ENCODE peak calls at places on chromosomes 13 and 19, in five cellular contexts. M is IMR-90, F is HAP-1, R is colonic mucosa, I is heart right ventricle. S is an unnamed sample.

GRCh38 chr19:15114153-15114540 is 6.9 kb downstream of the SYDE1 start:
- DNase-seq in M (peak; percentile 65), I (no peak), R (no peak), F (no peak), S (no peak)

GRCh38 chr13:21330126-21330861 is 128.8 kb downstream of the ZDHHC20 start:
- DNase-seq in F (no peak), R (no peak), M (peak; percentile 57), I (no peak), S (no peak)

GRCh38 chr19:30316560-30317106 is 55.6 kb upstream of the ZNF536 start:
- DNase-seq in R (no peak), M (no peak), F (no peak), I (no peak), S (no peak)

GRCh38 chr13:61413572-61413971 is 2.1 kb downstream of the PCDH20 start:
- DNase-seq in M (no peak), F (peak; percentile 9), I (no peak), R (no peak), S (no peak)

GRCh38 chr13:93413972-93414717 is 187.5 kb downstream of the GPC6 start:
- DNase-seq in F (no peak), M (peak; percentile 55), R (no peak), I (no peak), S (no peak)

GRCh38 chr13:27423333-27423732 is 1.1 kb upstream of the GTF3A start:
- DNase-seq in M (no peak), I (no peak), F (no peak), R (no peak), S (no peak)

GRCh38 chr19:49592486-49593232 is 1.7 kb downstream of the PRR12 start:
- DNase-seq in F (peak; percentile 59), I (no peak), R (peak; percentile 58), M (no peak), S (peak; percentile 28)

GRCh38 chr13:27790523-27790922 is 1.8 kb upstream of the GSX1 start:
- DNase-seq in I (no peak), M (no peak), F (no peak), R (no peak), S (no peak)

GRCh38 chr19:39923862-39924261 is 10.6 kb downstream of the FCGBP start:
- DNase-seq in M (no peak), R (no peak), I (no peak), F (no peak), S (peak; percentile 11)

GRCh38 chr13:76836311-76836710 is 49.9 kb downstream of the KCTD12 start:
- DNase-seq in I (no peak), M (peak; percentile 70), R (no peak), F (no peak), S (no peak)

GRCh38 chr19:48511800-48512503 is at the start of gene LMTK3:
- DNase-seq in R (no peak), M (peak; percentile 56), I (no peak), F (peak; percentile 65), S (no peak)

GRCh38 chr13:107866666-107867623 is 348.4 kb downstream of the LIG4 start:
- DNase-seq in R (no peak), M (peak; percentile 66), I (no peak), F (peak; percentile 51), S (no peak)

GRCh38 chr13:93037780-93038179 is 188.8 kb upstream of the GPC6 start:
- DNase-seq in I (no peak), R (no peak), F (no peak), M (no peak), S (no peak)

GRCh38 chr19:33904681-33905080 is 108.0 kb downstream of the KCTD15 start:
- DNase-seq in I (peak; percentile 25), M (no peak), F (no peak), R (no peak), S (no peak)

GRCh38 chr13:112525306-112525945 is 62.5 kb downstream of the TUBGCP3 start:
- DNase-seq in M (peak; percentile 8), R (no peak), I (no peak), F (no peak), S (no peak)

GRCh38 chr13:44710576-44710975 is 134.4 kb upstream of the TSC22D1 start:
- DNase-seq in I (no peak), F (no peak), R (no peak), M (peak; percentile 96), S (peak; percentile 15)

GRCh38 chr13:113629814-113630213 is 28.2 kb downstream of the ATP4B start:
- DNase-seq in R (no peak), I (no peak), F (no peak), M (no peak), S (no peak)

GRCh38 chr13:26867451-26868067 is 107.0 kb upstream of the GPR12 start:
- DNase-seq in F (peak; percentile 51), R (peak; percentile 19), I (no peak), M (peak; percentile 14), S (peak; percentile 4)

GRCh38 chr13:60384911-60385310 is 12.1 kb upstream of the TDRD3 start:
- DNase-seq in F (no peak), R (no peak), I (no peak), M (no peak), S (no peak)

GRCh38 chr13:79986890-79987289 is 354.0 kb downstream of the SPRY2 start:
- DNase-seq in M (no peak), I (no peak), F (no peak), R (no peak), S (no peak)

GRCh38 chr19:28920269-28921066 is 292.5 kb downstream of the UQCRFS1 start:
- DNase-seq in R (no peak), I (no peak), F (no peak), M (peak; percentile 24), S (no peak)

GRCh38 chr19:28914173-28914572 is 298.8 kb downstream of the UQCRFS1 start:
- DNase-seq in I (no peak), R (no peak), F (no peak), M (no peak), S (no peak)

GRCh38 chr19:28913626-28914025 is 299.3 kb downstream of the UQCRFS1 start:
- DNase-seq in I (no peak), F (no peak), M (no peak), R (no peak), S (no peak)

GRCh38 chr19:28915737-28916460 is 297.1 kb downstream of the UQCRFS1 start:
- DNase-seq in R (no peak), F (no peak), M (no peak), I (no peak), S (no peak)

GRCh38 chr19:28917661-28918060 is 295.3 kb downstream of the UQCRFS1 start:
- DNase-seq in R (no peak), I (no peak), F (no peak), M (no peak), S (no peak)
- H3K4me1 ChIP-seq in R (no peaks in the 10 kb centered on the region), I (no peaks in the 10 kb centered on the region), F (no peaks in the 10 kb centered on the region), M (peaks cover 4% of the 10 kb centered on the region), S (no peaks in the 10 kb centered on the region)

DNA sequence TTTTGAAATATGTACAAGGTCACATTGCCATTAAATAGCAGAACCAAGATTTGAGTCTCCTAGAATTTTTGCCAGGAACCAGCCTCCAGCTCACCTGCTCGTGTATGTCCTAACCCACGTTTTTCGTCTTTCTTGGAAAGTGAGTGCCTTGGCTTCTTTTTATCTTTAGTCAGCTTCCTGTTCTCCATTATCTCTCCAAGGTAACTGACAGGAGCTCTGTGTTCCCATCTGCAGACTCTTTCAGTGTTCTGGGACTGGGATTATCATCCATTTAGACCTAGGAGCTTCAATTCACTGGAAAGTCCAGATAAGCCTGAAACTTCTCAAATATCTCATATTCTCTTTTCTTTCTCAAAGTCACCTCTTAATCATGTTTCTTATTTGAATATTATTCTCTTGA is 193.7 kb downstream of the ZIC5 start:
- DNase-seq in R (no peak), M (no peak), I (no peak), F (no peak), S (no peak)
- H3K27me3 ChIP-seq in R (no peaks in the 10 kb centered on the region), M (no peaks in the 10 kb centered on the region), I (no peaks in the 10 kb centered on the region), F (no peaks in the 10 kb centered on the region), S (peaks cover 4% of the 10 kb centered on the region)

GRCh38 chr13:99724633-99725517 is 223.6 kb downstream of the TM9SF2 start:
- DNase-seq in M (no peak), F (no peak), I (no peak), R (no peak), S (no peak)

GRCh38 chr13:99723847-99724246 is 222.6 kb downstream of the TM9SF2 start:
- DNase-seq in F (no peak), M (no peak), R (no peak), I (no peak), S (no peak)

GRCh38 chr13:99722419-99722818 is 221.1 kb downstream of the TM9SF2 start:
- DNase-seq in F (no peak), R (no peak), I (no peak), M (no peak), S (no peak)

GRCh38 chr13:99721606-99722384 is 220.5 kb downstream of the TM9SF2 start:
- DNase-seq in R (no peak), M (no peak), I (no peak), F (no peak), S (no peak)

GRCh38 chr13:99722931-99723330 is 221.7 kb downstream of the TM9SF2 start:
- DNase-seq in R (no peak), F (no peak), I (no peak), M (no peak), S (no peak)
- H3K4me1 ChIP-seq in R (no peaks in the 10 kb centered on the region), F (no peaks in the 10 kb centered on the region), I (peaks cover 10% of the 10 kb centered on the region), M (no peaks in the 10 kb centered on the region), S (no peaks in the 10 kb centered on the region)

DNA sequence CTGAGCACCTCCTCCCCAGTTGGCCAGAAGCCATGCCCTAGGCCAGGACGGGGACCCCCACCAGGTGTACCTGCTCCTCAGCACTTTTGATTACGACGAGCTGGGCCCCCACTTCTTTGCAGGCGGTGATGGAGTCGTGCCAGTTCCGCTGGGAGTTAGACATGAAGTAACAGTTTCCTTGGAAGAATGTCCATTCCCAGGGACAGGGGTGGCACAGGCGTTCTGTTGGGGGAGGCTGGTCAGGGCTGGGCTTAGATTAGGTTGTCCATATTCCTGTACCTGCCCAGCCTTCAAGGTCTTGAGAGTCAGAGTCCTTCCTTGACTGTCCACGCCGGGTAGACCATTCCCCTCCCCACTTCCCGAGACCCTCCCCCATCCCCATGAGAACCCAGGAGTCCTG is 2.5 kb downstream of the CD209 start:
- DNase-seq in F (no peak), R (no peak), I (no peak), M (no peak), S (no peak)
- H3K27me3 ChIP-seq in F (no peaks in the 10 kb centered on the region), R (no peaks in the 10 kb centered on the region), I (peaks cover 11% of the 10 kb centered on the region), M (peaks cover 9% of the 10 kb centered on the region), S (peaks cover 2% of the 10 kb centered on the region)

DNA sequence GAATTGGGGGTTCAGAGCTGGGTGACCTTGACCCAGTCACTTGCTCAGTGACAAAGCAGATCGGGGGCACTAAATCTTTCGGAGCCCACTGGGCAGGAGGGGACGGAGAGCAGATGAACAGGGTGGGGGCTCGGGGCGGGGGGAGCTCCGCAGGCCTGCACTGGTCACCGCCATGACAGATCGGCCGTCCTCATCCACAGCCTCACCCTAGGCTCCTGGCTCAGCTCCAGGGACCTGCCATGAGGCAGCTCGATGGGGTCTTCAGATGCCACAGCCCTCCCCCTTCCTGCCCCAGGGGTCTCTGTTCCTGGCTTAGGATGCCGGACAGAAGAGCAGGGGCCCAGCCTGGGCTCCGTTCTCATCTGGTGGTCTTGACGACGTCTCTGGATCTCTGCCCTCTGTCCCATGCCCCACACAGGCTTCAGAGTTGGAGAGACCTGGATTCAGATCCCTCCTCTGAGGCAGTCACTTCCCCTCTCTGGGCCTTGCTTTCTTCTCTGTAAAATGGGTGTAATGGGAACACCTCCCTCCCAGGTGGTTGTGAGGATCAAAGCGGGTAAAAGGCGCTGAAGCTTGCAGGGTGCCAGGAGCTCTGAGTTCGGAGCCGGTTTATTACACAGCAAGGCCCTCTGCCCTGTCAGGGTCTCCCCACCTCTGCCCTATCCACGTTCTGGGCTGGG is 3.0 kb downstream of the KDM4B start:
- DNase-seq in M (no peak), F (no peak), R (no peak), I (no peak), S (no peak)
- H3K4me1 ChIP-seq in M (peaks cover 29% of the 10 kb centered on the region), F (peaks cover 9% of the 10 kb centered on the region), R (peaks cover 11% of the 10 kb centered on the region), I (peaks cover 72% of the 10 kb centered on the region), S (peaks cover 46% of the 10 kb centered on the region)